ENCODE peak calls at places on chromosomes 5 and 9, in five cellular contexts. K is tibial nerve, D is adrenal gland, N is heart left ventricle, X is uterus. S is an unnamed sample.

GRCh38 chr9:93119953-93120845 is 13.9 kb downstream of the NINJ1 start:
- DNase-seq in X (peak; percentile 91), K (peak; percentile 86), N (peak; percentile 96), D (peak; percentile 98), S (peak; percentile 85)

GRCh38 chr9:136138566-136138965 is 19.9 kb upstream of the TMEM250 start:
- DNase-seq in K (no peak), N (no peak), X (no peak), D (no peak), S (no peak)

GRCh38 chr5:37109338-37109737 is 139.8 kb downstream of the CPLANE1 start:
- DNase-seq in N (no peak), D (no peak), X (no peak), K (no peak), S (no peak)

GRCh38 chr9:124210697-124211096 is 47.1 kb upstream of the NEK6 start:
- DNase-seq in K (no peak), N (no peak), X (no peak), D (no peak), S (no peak)

GRCh38 chr5:32692066-32692746 is 18.9 kb upstream of the NPR3 start:
- DNase-seq in D (no peak), K (no peak), N (no peak), X (no peak), S (no peak)

GRCh38 chr9:90942555-90942954 is 140.9 kb downstream of the SYK start:
- DNase-seq in X (no peak), N (no peak), K (no peak), D (no peak), S (no peak)

GRCh38 chr9:116287721-116288120 is 134.1 kb downstream of the PAPPA start:
- DNase-seq in N (no peak), D (no peak), X (no peak), K (no peak), S (no peak)

GRCh38 chr9:121840838-121841760 is 189.7 kb downstream of the DAB2IP start:
- DNase-seq in K (no peak), D (no peak), X (peak; percentile 12), N (no peak), S (no peak)

GRCh38 chr9:135070964-135071735 is 16.3 kb upstream of the OLFM1 start:
- DNase-seq in N (no peak), X (peak; percentile 3), D (no peak), K (no peak), S (no peak)

GRCh38 chr9:124840300-124840833 is 12.9 kb upstream of the WDR38 start:
- DNase-seq in D (no peak), X (no peak), N (peak; percentile 38), K (no peak), S (peak; percentile 94)

GRCh38 chr9:121073038-121073437 is 1.7 kb upstream of the CNTRL start:
- DNase-seq in N (peak; percentile 69), K (no peak), D (peak; percentile 35), X (peak; percentile 65), S (peak; percentile 47)

GRCh38 chr5:90344693-90345092 is 64.9 kb downstream of the CETN3 start:
- DNase-seq in K (no peak), D (no peak), N (no peak), X (no peak), S (no peak)

GRCh38 chr5:103235891-103236290 is 22.7 kb upstream of the MACIR start:
- DNase-seq in K (no peak), N (no peak), X (no peak), D (no peak), S (no peak)
- TF ChIP-seq CTCF in K (no peak), N (no peak), X (no peak), D (no peak), S (no peak)

GRCh38 chr9:33158555-33159057 is 8.5 kb downstream of the B4GALT1 start:
- DNase-seq in D (no peak), X (no peak), K (no peak), N (no peak), S (no peak)
- TF ChIP-seq POLR2A in D (no peak), X (no peak), K (no peak), N (no peak), S (no peak)

GRCh38 chr5:174046558-174046957 is 1.1 kb downstream of the NSG2 start:
- DNase-seq in N (no peak), K (no peak), X (no peak), D (no peak), S (no peak)
- H3K4me3 ChIP-seq in N (no peak overlapping the region), K (no peak overlapping the region), X (no peak overlapping the region), D (no peak overlapping the region), S (no peak overlapping the region)

GRCh38 chr9:137305788-137306545 is 3.9 kb upstream of the NRARP start:
- DNase-seq in D (peak; percentile 24), N (peak; percentile 40), K (no peak), X (peak; percentile 36), S (no peak)

GRCh38 chr9:137303031-137303892 is 1.2 kb upstream of the NRARP start:
- DNase-seq in K (no peak), X (no peak), N (no peak), D (peak; percentile 10), S (no peak)

GRCh38 chr9:137303893-137304382 is 1.9 kb upstream of the NRARP start:
- DNase-seq in D (no peak), K (no peak), X (no peak), N (peak; percentile 21), S (no peak)

GRCh38 chr9:137305060-137305787 is 3.2 kb upstream of the NRARP start:
- DNase-seq in N (peak; percentile 74), D (peak; percentile 42), K (no peak), X (peak; percentile 33), S (no peak)

GRCh38 chr9:137304383-137305059 is 2.5 kb upstream of the NRARP start:
- DNase-seq in N (peak; percentile 25), D (peak; percentile 10), K (no peak), X (peak; percentile 15), S (no peak)
- TF ChIP-seq CTCF in N (no peak), D (no peak), K (no peak), X (no peak), S (no peak)

DNA sequence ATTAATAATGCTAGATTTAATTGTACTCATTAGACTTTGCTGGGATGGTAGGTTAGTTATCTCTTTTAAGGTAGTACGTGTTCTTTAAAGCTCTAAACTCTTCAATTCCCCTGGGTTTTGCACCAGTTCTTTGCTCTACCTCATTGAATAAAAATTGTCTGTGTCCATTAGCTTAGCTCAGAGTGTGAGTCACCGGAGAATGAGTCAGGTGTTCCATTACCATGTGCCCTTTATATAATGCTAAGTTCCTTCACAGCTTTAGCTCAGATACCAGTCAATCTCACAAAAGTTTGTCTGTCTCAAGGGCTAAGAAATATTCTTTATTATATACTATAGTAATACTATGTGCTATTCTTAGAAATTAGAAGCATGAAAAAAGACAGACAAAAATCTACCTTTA is 339.4 kb downstream of the PRELID2 start:
- DNase-seq in X (no peak), K (no peak), D (peak; percentile 60), N (no peak), S (no peak)
- TF ChIP-seq POLR2A in X (no peak), K (no peak), D (no peak), N (no peak), S (no peak)

GRCh38 chr5:139636207-139636792 is 11.8 kb upstream of the CXXC5 start:
- DNase-seq in K (no peak), N (no peak), D (no peak), X (no peak), S (no peak)
- H3K4me3 ChIP-seq in K (no peak overlapping the region), N (no peak overlapping the region), D (no peak overlapping the region), X (no peak overlapping the region), S (peak overlapping the region; percentile 79)

DNA sequence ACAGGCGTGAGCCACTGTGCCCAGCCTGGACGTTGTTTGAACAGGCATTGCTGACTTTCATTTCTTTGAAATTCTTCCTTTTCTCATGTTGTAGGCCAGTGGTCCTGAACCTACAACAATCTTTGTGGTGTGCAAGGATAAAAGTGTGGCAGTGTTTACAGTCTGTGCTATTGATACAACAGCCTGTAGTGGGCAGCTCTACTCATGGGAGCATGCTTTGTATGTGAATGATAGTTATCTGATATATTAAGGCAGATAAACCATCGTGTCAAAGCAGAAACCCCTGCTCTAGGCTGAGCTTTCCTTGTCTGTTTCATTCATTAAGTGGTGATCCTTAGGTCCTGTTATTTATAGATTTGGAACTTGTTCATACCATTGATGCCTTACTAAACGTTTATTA is 42.6 kb downstream of the CSNK1G3 start:
- DNase-seq in X (no peak), K (no peak), D (no peak), N (no peak), S (no peak)
- TF ChIP-seq CTCF in X (no peak), K (no peak), D (no peak), N (no peak), S (no peak)

GRCh38 chr9:107123389-107123788 is 159.7 kb upstream of the RAD23B start:
- DNase-seq in X (no peak), D (no peak), N (no peak), K (no peak), S (no peak)

GRCh38 chr9:107118873-107119272 is 164.2 kb upstream of the RAD23B start:
- DNase-seq in K (no peak), N (no peak), X (no peak), D (no peak), S (no peak)

GRCh38 chr9:107119735-107120134 is 163.3 kb upstream of the RAD23B start:
- DNase-seq in D (no peak), X (no peak), K (no peak), N (no peak), S (no peak)

DNA sequence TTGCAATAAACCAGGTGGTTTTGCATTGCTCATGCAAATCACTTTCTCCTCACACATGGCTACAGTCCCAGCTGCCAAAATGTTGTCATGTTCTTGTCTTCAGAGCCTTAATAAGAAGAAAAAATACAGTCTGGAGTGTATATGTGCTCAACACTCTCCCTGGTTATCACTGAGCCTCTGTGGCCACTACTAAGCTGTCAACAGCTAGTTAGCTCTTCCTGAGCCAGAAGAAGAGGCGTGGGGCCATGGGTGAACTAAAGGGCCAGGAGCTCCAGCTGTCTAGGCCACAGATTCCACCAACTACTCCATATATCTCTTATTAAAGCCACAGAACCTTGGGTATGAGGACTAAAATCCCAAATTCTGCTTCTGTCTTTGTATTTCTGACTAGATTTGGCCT is 163.8 kb upstream of the RAD23B start:
- DNase-seq in D (no peak), K (no peak), N (peak; percentile 36), X (no peak), S (no peak)
- TF ChIP-seq POLR2A in D (no peak), K (no peak), N (no peak), X (no peak), S (no peak)

DNA sequence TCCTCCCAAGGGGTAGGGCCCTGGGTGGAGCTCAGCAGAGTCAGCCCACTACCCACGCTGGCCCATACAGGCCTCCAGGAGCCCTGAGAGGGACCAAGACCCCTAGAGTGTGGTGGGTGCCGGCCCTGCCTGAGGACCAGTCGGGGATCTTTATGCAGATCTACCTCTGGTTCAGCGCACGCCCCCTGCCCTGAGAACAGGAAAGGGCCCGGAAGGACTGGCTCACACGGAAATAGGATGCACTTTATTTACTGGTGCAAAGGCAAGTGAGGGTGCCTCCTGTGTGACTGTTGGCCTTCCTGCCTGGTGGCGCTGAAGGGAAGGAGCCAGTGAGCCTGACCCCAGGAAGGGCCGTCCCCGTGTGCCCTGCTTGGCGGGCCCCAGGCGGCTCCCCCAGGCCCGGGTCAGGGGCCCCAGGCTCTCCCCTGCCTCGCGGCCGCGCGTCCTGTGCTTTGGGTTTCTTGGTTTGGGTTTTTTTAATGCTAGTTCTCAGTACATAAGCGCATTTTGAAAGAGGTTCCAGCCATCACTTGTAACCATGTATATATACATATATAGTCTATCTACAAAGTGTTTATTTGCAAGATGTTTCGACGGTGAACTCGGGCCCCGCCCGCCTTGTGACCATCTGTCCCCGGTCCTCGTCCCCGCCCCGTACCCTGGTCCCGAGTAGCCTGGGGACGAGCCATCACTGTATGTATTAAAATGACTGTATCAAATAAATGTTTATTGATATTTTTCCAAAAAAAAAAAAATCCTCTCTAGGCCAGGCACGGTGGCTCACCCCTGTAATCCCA is 76.4 kb upstream of the ROR2 start:
- DNase-seq in K (no peak), N (no peak), X (no peak), D (no peak), S (no peak)
- H3K4me3 ChIP-seq in K (no peak overlapping the region), N (no peak overlapping the region), X (no peak overlapping the region), D (no peak overlapping the region), S (no peak overlapping the region)